ENCODE peak calls at places on chromosomes 1 and 21, in nine cellular contexts. G is HepG2, S is H1, R is stomach, T is transverse colon, I is esophagus muscularis mucosa, C is sigmoid colon, L is K562, N is upper lobe of left lung. O is an unnamed sample.
A peak's percentile ranks its signal among the peaks of the same experiment; 100 is the strongest.

GRCh38 chr21:27382404-27382803 is 415.5 kb upstream of the ADAMTS5 start:
- DNase-seq in T (no peak), R (no peak), L (no peak), I (no peak), G (no peak), N (no peak), C (no peak), S (no peak), O (no peak)

GRCh38 chr1:184684285-184685077 is 70.2 kb downstream of the EDEM3 start:
- DNase-seq in I (no peak), S (no peak), R (peak; percentile 50), T (peak; percentile 14), C (no peak), N (no peak), L (no peak), G (no peak), O (no peak)

GRCh38 chr1:206685256-206685748 is 597 bp downstream of the MAPKAPK2 start:
- DNase-seq in N (no peak), S (no peak), G (no peak), L (peak; percentile 60), T (no peak), I (no peak), R (no peak), C (peak; percentile 70), O (no peak)

GRCh38 chr1:8122160-8122476 is 96.0 kb upstream of the ERRFI1 start:
- DNase-seq in T (no peak), C (peak; percentile 73), R (no peak), N (no peak), I (no peak), G (no peak), S (no peak), L (peak; percentile 90), O (no peak)

GRCh38 chr1:46670134-46670533 is 1.5 kb upstream of the TEX38 start:
- DNase-seq in G (no peak), C (no peak), I (no peak), S (no peak), R (no peak), N (no peak), T (no peak), L (peak; percentile 24), O (no peak)

GRCh38 chr1:9539829-9540550 is 725 bp downstream of the SLC25A33 start:
- DNase-seq in T (peak; percentile 58), G (no peak), N (peak; percentile 34), I (no peak), C (peak; percentile 82), S (peak; percentile 75), L (peak; percentile 78), R (peak; percentile 57), O (no peak)

GRCh38 chr1:228736844-228737415 is 1.7 kb downstream of the RHOU start:
- DNase-seq in T (no peak), L (no peak), C (no peak), S (no peak), R (no peak), G (no peak), I (peak; percentile 77), N (no peak), O (no peak)

GRCh38 chr1:198560093-198560638 is 19.7 kb upstream of the ATP6V1G3 start:
- DNase-seq in N (no peak), I (no peak), C (no peak), L (peak; percentile 45), G (no peak), R (no peak), S (no peak), T (no peak), O (no peak)

GRCh38 chr1:168636642-168637111 is 60.3 kb downstream of the XCL1 start:
- DNase-seq in R (no peak), C (peak; percentile 79), L (peak; percentile 27), N (peak; percentile 71), T (no peak), G (no peak), I (no peak), S (no peak), O (no peak)

GRCh38 chr1:16205333-16205671 is 7.2 kb downstream of the ARHGEF19 start:
- DNase-seq in G (no peak), C (no peak), N (no peak), R (no peak), L (no peak), T (no peak), S (no peak), I (no peak), O (no peak)
- TF ChIP-seq EP300 in G (no peak), C (no peak), N (no peak), R (no peak), L (no peak), T (no peak), S (no peak), I (no peak), O (no peak)

GRCh38 chr1:103108525-103109150 is 316 bp upstream of the COL11A1 start:
- DNase-seq in L (no peak), T (no peak), S (peak; percentile 78), I (no peak), R (no peak), N (peak; percentile 24), C (peak; percentile 61), G (no peak), O (peak; percentile 49)
- TF ChIP-seq POLR2AphosphoS5 in L (no peak), T (no peak), S (no peak), I (no peak), R (no peak), N (no peak), C (no peak), G (no peak), O (no peak)

DNA sequence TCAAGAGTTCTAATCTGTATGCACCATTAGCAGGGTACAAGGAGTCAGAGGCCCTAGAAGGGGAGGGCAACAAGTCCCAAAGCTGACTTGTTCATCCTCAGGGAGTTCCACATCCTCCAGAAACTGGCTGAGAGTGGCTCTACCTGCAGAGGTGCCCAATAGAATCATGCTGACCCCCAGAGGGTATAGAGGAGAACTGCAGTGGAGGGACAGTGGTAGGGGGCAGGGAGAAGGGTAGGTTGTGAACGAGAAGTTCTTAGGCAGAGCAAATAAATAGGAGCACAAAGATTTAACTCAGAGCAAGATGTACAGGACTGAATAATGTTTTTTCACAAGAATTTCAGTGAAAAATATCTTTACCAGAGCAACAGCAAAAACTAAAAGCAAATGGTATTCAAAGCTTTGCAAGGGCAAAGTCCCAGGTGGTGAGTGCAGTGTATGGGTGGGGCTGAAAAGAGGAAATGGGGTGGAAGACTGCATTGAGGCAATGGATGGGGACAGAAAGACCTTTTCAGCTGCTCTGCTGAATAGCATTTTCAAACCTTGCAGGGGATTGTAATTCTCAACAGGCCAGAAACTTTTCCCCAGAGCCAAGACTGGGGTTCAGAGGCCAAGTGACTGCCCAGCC is 3.1 kb downstream of the FCRL2 start:
- DNase-seq in G (peak; percentile 3), I (no peak), S (no peak), R (no peak), C (no peak), T (peak; percentile 67), N (no peak), L (peak; percentile 3), O (no peak)
- TF ChIP-seq CTCF in G (peak; percentile 30), I (no peak), S (peak; percentile 83), R (peak; percentile 24), C (no peak), T (peak; percentile 74), N (no peak), L (peak; percentile 38), O (no peak)

GRCh38 chr1:221887758-221888157 is 145.9 kb upstream of the DUSP10 start:
- DNase-seq in S (no peak), N (no peak), T (no peak), I (no peak), C (no peak), R (no peak), L (no peak), G (no peak), O (no peak)

GRCh38 chr1:221892301-221892830 is 150.5 kb upstream of the DUSP10 start:
- DNase-seq in L (no peak), R (no peak), T (no peak), C (no peak), I (no peak), S (no peak), N (no peak), G (no peak), O (no peak)

GRCh38 chr1:221888801-221889200 is 146.9 kb upstream of the DUSP10 start:
- DNase-seq in C (no peak), N (no peak), I (peak; percentile 10), L (no peak), T (no peak), R (no peak), G (no peak), S (no peak), O (no peak)

GRCh38 chr1:221888218-221888617 is 146.3 kb upstream of the DUSP10 start:
- DNase-seq in L (no peak), I (peak; percentile 45), G (no peak), S (no peak), C (no peak), T (no peak), R (no peak), N (no peak), O (no peak)

DNA sequence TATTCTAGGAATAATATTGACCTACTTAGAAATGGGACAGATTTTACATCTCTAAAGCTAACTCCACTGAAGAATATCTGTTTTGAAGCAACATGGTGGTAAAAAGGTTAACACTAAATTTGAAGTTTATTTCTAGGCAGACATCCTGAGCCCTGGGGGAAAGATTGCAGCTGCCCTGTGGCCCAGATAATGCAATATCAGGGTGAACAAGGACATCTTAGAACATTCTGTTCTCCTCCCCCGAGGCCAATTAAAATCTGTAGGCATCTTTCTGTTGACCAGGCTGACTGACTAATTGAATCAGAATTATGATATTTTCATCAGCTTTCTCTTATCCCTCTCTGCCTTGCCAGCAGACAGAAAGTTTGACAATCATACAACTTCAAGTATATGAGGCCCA is 149.8 kb upstream of the DUSP10 start:
- DNase-seq in R (no peak), T (no peak), N (no peak), C (no peak), L (no peak), I (peak; percentile 88), G (no peak), S (no peak), O (no peak)
- TF ChIP-seq EP300 in R (no peak), T (peak; percentile 16), N (peak; percentile 69), C (no peak), L (no peak), I (no peak), G (no peak), S (no peak), O (no peak)

GRCh38 chr1:85577421-85578320 is 2.9 kb upstream of the CCN1 start:
- DNase-seq in L (no peak), G (no peak), R (no peak), I (peak; percentile 92), C (peak; percentile 77), N (no peak), T (peak; percentile 21), S (peak; percentile 60), O (no peak)
- TF ChIP-seq POLR2AphosphoS5 in L (no peak), G (no peak), R (no peak), I (no peak), C (peak; percentile 21), N (no peak), T (no peak), S (no peak), O (no peak)

DNA sequence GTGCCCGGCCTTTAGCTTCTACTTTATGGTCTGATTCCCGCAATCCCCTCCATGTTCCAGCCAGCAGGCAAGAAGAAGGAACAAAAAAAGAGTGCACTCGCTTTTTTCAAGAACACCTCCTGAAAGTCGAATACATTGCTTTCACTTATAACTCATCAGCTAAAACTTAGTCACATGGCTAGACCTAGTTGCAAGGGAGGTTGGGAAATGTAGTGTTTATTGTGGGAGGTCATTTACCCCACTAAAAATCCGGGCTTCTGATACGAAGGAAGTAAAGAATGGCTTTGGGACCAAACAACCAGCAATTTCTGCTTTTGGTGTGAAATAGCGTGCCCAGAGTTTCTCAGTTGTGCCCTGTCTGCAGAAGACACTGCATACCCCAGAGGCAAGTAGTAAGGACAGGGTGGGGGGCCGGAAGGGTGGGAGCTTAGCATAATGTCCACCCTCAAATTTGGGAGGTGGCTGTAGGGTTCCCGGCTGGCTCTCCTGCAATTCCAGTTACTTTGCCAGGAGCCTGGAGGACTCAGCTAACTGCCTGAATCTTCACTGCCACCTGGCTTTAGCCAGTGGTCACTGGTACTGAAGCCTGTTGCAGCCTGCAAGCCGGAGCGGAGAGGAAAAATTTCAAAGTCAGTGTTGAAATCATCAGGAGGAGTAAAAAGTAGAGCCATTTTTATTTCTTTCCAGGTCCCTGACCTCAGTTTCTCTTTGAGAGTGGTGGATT is 57.7 kb upstream of the F3 start:
- DNase-seq in N (peak; percentile 72), G (peak; percentile 43), S (peak; percentile 54), I (peak; percentile 86), R (peak; percentile 62), C (no peak), T (no peak), L (no peak), O (no peak)
- TF ChIP-seq CTCF in N (peak; percentile 28), G (peak; percentile 67), S (peak; percentile 78), I (peak; percentile 44), R (peak; percentile 66), C (no peak), T (peak; percentile 41), L (no peak), O (no peak)